ENCODE peak calls at places on chromosomes 6 and 20, in seven cellular contexts. Q, V, P, D, F, A and H are unnamed samples. For H3K27me3 and H3K36me3, the result is how much of the 10 kb centered on the place peaks cover.

GRCh38 chr6:155248021-155249001 is 15.5 kb upstream of the CLDN20 start:
- DNase-seq in Q (peak), F (no peak), P (peak), D (peak), V (no peak), A (peak), H (no peak)

GRCh38 chr20:24868959-24869358 is 80.1 kb upstream of the CST7 start:
- DNase-seq in V (no peak), Q (no peak), F (no peak), A (no peak), P (no peak), D (no peak), H (no peak)

GRCh38 chr6:99467509-99468106 is 42.5 kb upstream of the PNISR start:
- DNase-seq in V (no peak), A (no peak), Q (no peak), D (no peak), P (peak), F (no peak), H (no peak)

GRCh38 chr20:57005146-57005933 is 261.1 kb downstream of the BMP7 start:
- DNase-seq in A (no peak), F (no peak), Q (no peak), D (no peak), V (no peak), P (no peak), H (no peak)

GRCh38 chr6:684831-685636 is 7.9 kb downstream of the EXOC2 start:
- DNase-seq in F (no peak), D (no peak), Q (peak), P (no peak), A (no peak), V (no peak), H (no peak)

GRCh38 chr6:30712441-30712840 is 4.6 kb downstream of the MDC1 start:
- DNase-seq in A (no peak), V (no peak), F (no peak), D (no peak), Q (no peak), P (no peak), H (no peak)

GRCh38 chr20:62845416-62845815 is 16.2 kb downstream of the TCFL5 start:
- DNase-seq in A (no peak), V (no peak), P (no peak), Q (no peak), D (no peak), F (no peak), H (no peak)

GRCh38 chr20:48126227-48126740 is 341.0 kb upstream of the SULF2 start:
- DNase-seq in A (no peak), P (peak), V (no peak), F (no peak), Q (no peak), D (no peak), H (no peak)

GRCh38 chr6:41796474-41796873 is 9.0 kb downstream of the TOMM6 start:
- DNase-seq in P (no peak), D (no peak), A (no peak), V (no peak), Q (no peak), F (no peak), H (no peak)

GRCh38 chr6:3376888-3377535 is 79.8 kb downstream of the SLC22A23 start:
- DNase-seq in Q (no peak), P (no peak), V (no peak), F (no peak), A (no peak), D (no peak), H (no peak)

GRCh38 chr6:3376064-3376463 is 80.8 kb downstream of the SLC22A23 start:
- DNase-seq in P (no peak), F (no peak), V (no peak), A (no peak), Q (no peak), D (no peak), H (no peak)

GRCh38 chr6:3380344-3381232 is 76.3 kb downstream of the SLC22A23 start:
- DNase-seq in F (no peak), A (no peak), D (no peak), V (no peak), P (no peak), Q (no peak), H (no peak)

GRCh38 chr6:3379482-3380060 is 77.3 kb downstream of the SLC22A23 start:
- DNase-seq in F (no peak), P (peak), Q (no peak), V (no peak), D (no peak), A (no peak), H (no peak)

DNA sequence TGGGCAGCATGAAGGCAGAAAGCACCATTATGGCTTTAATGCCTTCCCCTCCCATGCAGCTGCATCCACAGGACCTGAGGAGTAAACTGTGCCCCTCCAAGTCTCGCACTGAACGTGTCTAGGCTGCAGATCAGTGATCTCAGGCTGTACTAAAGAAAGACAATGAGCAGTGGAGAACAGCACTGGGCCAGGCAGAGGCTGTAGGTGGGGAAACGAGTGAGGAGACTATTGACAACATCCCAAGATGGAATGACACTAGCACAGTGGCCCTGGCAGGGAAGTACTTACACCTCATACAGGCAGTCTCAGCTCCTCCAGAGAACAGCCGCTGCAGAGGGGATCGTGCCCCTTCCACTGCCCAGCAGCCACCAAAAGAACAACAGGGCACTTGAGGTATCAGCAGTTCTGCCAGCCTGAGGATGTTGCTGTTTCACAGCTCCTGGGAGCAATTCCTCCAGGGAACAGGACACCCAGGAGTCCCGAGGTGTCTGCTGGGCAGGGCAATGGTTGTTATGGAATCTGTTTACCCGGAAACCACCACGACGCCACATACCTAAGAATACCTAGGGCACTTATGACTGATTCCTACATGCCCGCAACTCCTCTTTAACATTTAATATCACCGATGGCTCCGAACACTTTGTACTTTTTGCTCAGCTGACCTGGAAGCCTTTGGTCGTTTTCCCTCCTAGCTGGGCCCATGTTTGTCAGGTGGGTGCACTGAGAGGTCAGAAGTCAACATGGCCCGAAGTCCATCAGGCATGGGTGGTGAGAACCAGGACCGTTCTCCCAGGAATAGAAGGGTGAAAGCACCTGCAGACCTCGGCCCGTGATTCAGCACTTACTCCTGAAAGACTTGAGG is 79.1 kb downstream of the SLC22A23 start:
- DNase-seq in D (no peak), A (no peak), V (no peak), Q (no peak), P (no peak), F (no peak), H (no peak)
- H3K27me3 ChIP-seq in D (under half), A (under half), V (under half), Q (under half), P (under half), F (under half), H (under half)

GRCh38 chr6:110660066-110660655 is 155.1 kb downstream of the CDK19 start:
- DNase-seq in V (no peak), D (no peak), Q (no peak), A (no peak), F (no peak), P (no peak), H (no peak)

GRCh38 chr6:110661426-110661825 is 153.8 kb downstream of the CDK19 start:
- DNase-seq in V (no peak), P (no peak), F (no peak), Q (no peak), D (no peak), A (no peak), H (no peak)

GRCh38 chr6:110664933-110665332 is 150.3 kb downstream of the CDK19 start:
- DNase-seq in A (no peak), F (no peak), V (no peak), P (no peak), D (no peak), Q (no peak), H (no peak)

GRCh38 chr6:110662468-110663211 is 152.6 kb downstream of the CDK19 start:
- DNase-seq in A (no peak), D (no peak), V (no peak), Q (no peak), F (no peak), P (no peak), H (no peak)

GRCh38 chr6:110665600-110665999 is 149.7 kb downstream of the CDK19 start:
- DNase-seq in V (no peak), Q (no peak), F (no peak), A (no peak), P (no peak), D (no peak), H (no peak)
- H3K36me3 ChIP-seq in V (under half), Q (under half), F (under half), A (under half), P (under half), D (under half), H (under half)

GRCh38 chr6:27546522-27546921 is 73.6 kb upstream of the ZNF184 start:
- DNase-seq in V (no peak), F (no peak), Q (no peak), P (no peak), A (no peak), D (no peak), H (no peak)
- H3K27me3 ChIP-seq in V (under half), F (under half), Q (under half), P (half or more), A (half or more), D (under half), H (under half)

GRCh38 chr6:157137501-157137900 is 185.8 kb downstream of the TMEM242 start:
- DNase-seq in A (no peak), F (no peak), P (no peak), D (no peak), Q (no peak), V (no peak), H (no peak)

GRCh38 chr6:157131250-157131649 is 192.1 kb downstream of the TMEM242 start:
- DNase-seq in Q (peak), F (no peak), V (no peak), A (no peak), P (no peak), D (no peak), H (no peak)

GRCh38 chr6:157135691-157136090 is 187.6 kb downstream of the TMEM242 start:
- DNase-seq in A (no peak), Q (no peak), P (no peak), D (no peak), F (no peak), V (no peak), H (no peak)

GRCh38 chr6:157133856-157134255 is 189.5 kb downstream of the TMEM242 start:
- DNase-seq in A (no peak), P (no peak), D (no peak), Q (no peak), F (no peak), V (no peak), H (no peak)

DNA sequence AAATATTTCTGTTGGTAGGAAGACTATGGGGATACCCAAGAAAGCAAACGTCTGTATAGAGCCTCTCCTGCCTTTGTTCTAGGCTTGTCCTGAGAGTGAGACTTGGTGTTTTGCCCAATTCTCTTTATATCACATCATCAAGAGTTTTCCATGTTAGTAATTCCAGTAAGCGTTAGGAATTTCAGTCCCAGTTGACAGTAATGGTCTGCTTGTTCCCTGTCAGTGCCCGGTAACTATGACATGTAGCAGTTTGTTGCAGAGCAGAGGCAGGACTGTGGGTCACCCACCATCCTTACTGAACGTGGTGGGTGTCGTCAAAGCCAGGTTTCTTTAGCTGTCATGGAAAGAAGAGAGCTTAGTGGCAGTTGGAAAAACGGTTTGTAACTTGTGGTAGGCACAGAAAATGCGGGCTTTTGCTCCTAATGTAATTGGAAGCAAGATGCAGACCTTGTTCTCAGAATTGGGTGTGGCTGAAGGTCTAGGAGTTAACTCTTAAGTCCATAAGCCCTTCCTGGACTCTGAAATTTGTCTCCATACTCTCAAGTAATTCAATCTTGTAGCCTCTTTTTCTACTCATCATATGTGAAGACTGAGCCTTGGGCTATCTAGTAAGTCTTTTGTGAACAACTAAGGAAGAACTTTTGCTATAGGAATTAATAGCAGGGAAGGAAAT is 188.8 kb downstream of the TMEM242 start:
- DNase-seq in D (no peak), P (no peak), F (no peak), Q (no peak), A (no peak), V (no peak), H (no peak)
- H3K36me3 ChIP-seq in D (under half), P (under half), F (under half), Q (under half), A (under half), V (under half), H (under half)

GRCh38 chr20:44208165-44208564 is 2.4 kb downstream of the OSER1 start:
- DNase-seq in D (no peak), Q (no peak), A (no peak), P (no peak), V (no peak), F (no peak), H (no peak)
- H3K27me3 ChIP-seq in D (under half), Q (under half), A (under half), P (under half), V (under half), F (under half), H (under half)

GRCh38 chr20:37238426-37238825 is 23.2 kb downstream of the GHRH start:
- DNase-seq in A (no peak), P (no peak), Q (no peak), V (no peak), F (no peak), D (no peak), H (no peak)
- H3K36me3 ChIP-seq in A (under half), P (half or more), Q (half or more), V (under half), F (half or more), D (under half), H (under half)